ENCODE peak calls at places on chromosome 11, in four cellular contexts. Q is AG04450, X is fibroblast of lung, H is ovary. Z is an unnamed sample.

GRCh38 chr11:36034572-36035331 is 90.9 kb downstream of the LDLRAD3 start:
- DNase-seq in H (no peak), X (peak), Q (peak), Z (no peak)

GRCh38 chr11:76388408-76388807 is 7.3 kb downstream of the GVQW3 start:
- DNase-seq in Q (no peak), H (no peak), X (no peak), Z (no peak)

GRCh38 chr11:133821776-133822175 is 23.5 kb downstream of the SPATA19 start:
- DNase-seq in Q (no peak), H (no peak), X (peak), Z (peak)

GRCh38 chr11:59184876-59185275 is 12.9 kb downstream of the DTX4 start:
- DNase-seq in X (no peak), H (no peak), Q (no peak), Z (no peak)

GRCh38 chr11:107722671-107723070 is 10.8 kb upstream of the SLN start:
- DNase-seq in X (no peak), Q (no peak), H (no peak), Z (no peak)

GRCh38 chr11:130050272-130050671 is 19.4 kb upstream of the APLP2 start:
- DNase-seq in H (no peak), X (peak), Q (no peak), Z (no peak)

GRCh38 chr11:109085708-109086373 is 336.1 kb upstream of the C11orf87 start:
- DNase-seq in X (peak), H (no peak), Q (no peak), Z (no peak)

GRCh38 chr11:123478352-123478986 is 48.4 kb downstream of the GRAMD1B start:
- DNase-seq in H (peak), Q (peak), X (peak), Z (peak)

GRCh38 chr11:32616903-32617302 is 33.3 kb downstream of the EIF3M start:
- DNase-seq in X (no peak), H (no peak), Q (no peak), Z (no peak)

GRCh38 chr11:118596226-118596625 is 11.2 kb upstream of the PHLDB1 start:
- DNase-seq in X (no peak), Q (no peak), H (no peak), Z (no peak)

GRCh38 chr11:126138636-126139540 is 72.6 kb downstream of the RPUSD4 start:
- DNase-seq in Q (no peak), H (peak), X (no peak), Z (no peak)

GRCh38 chr11:11988099-11988651 is 20.3 kb downstream of the DKK3 start:
- DNase-seq in X (peak), H (no peak), Q (no peak), Z (no peak)

GRCh38 chr11:68690671-68691401 is 6.5 kb downstream of the GAL start:
- DNase-seq in X (no peak), Q (no peak), H (no peak), Z (no peak)

GRCh38 chr11:72631806-72632731 is 42.2 kb downstream of the PDE2A start:
- DNase-seq in H (no peak), X (no peak), Q (no peak), Z (no peak)

GRCh38 chr11:109249597-109249996 is 172.4 kb upstream of the C11orf87 start:
- DNase-seq in X (no peak), H (no peak), Q (no peak), Z (no peak)

GRCh38 chr11:106821291-106821690 is 197.0 kb downstream of the GUCY1A2 start:
- DNase-seq in Q (no peak), X (no peak), H (no peak), Z (no peak)

GRCh38 chr11:24375896-24376295 is 121.0 kb upstream of the LUZP2 start:
- DNase-seq in X (peak), H (no peak), Q (no peak), Z (no peak)

GRCh38 chr11:32088117-32088941 is 2.5 kb upstream of the RCN1 start:
- DNase-seq in X (peak), H (peak), Q (peak), Z (no peak)

GRCh38 chr11:16986434-16987204 is 27.6 kb downstream of the PLEKHA7 start:
- DNase-seq in X (no peak), H (peak), Q (no peak), Z (no peak)

GRCh38 chr11:105100206-105100605 is 39.4 kb downstream of the CARD18 start:
- DNase-seq in X (no peak), H (no peak), Q (no peak), Z (no peak)

GRCh38 chr11:47917643-47918369 is 62.6 kb upstream of the PTPRJ start:
- DNase-seq in Q (peak), X (peak), H (peak), Z (peak)

GRCh38 chr11:85875505-85875904 is 20.3 kb downstream of the CCDC83 start:
- DNase-seq in Q (no peak), X (peak), H (no peak), Z (no peak)

GRCh38 chr11:69217276-69218105 is 61.8 kb downstream of the SMIM38 start:
- DNase-seq in Q (no peak), H (no peak), X (no peak), Z (peak)

DNA sequence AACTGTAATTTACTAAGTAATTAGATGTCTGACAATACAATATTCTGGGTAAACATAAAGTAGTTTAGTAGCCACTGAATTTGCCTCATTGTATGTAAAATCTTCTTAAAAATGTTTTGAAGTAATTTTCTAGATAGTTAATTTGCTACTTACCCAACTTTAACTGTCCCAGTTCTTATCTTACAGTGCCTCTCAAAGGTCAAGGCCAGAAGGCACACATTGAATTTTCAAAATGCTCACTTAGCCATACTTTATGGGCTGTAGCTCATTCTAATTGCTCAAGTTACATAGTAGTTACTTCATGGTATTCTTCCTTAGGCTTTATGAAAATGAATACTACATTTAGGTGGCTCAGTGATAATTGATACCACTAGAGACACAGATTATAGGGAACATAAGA is 666.6 kb downstream of the CNTN5 start:
- DNase-seq in Q (no peak), H (no peak), X (no peak), Z (no peak)
- TF ChIP-seq CTCF in Q (no peak), H (no peak), X (no peak), Z (no peak)

DNA sequence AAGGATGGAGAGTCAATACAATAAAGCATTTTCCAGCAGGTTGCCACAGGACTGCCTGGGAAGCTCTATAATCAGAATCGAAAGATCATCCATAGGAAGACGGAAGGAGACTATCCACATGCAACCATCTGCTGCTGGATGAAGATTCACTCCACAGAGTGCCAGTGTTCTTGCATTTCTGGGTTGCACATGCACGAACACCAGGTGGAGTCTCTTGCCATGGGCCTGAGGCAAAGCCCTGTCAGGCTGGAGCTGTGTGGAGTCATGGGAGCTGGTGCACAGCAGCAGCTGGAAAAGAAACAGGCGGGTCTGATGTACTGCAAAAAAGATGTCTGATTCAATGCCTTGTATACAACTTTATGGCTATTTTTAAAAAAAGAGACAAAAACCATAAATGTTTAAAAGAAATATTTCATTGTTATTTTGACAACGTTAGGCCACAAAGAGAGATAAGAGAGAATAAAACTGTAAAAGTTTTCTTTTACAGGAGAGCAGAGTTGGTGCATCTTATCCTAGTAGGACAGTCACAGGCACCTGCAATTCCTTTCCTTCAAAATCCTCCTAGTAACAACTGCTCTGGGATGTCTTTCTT is 12.9 kb upstream of the FAT3 start:
- DNase-seq in X (peak), H (peak), Q (peak), Z (peak)
- TF ChIP-seq CTCF in X (peak), H (no peak), Q (peak), Z (no peak)

GRCh38 chr11:71574418-71574817 is 8.3 kb downstream of the KRTAP5-11 start:
- DNase-seq in Q (no peak), H (no peak), X (no peak), Z (no peak)
- TF ChIP-seq CTCF in Q (no peak), H (no peak), X (no peak), Z (no peak)

GRCh38 chr11:62552465-62552782 is 5.8 kb upstream of the AHNAK start:
- DNase-seq in X (no peak), H (no peak), Q (no peak), Z (no peak)
- TF ChIP-seq CTCF in X (no peak), H (no peak), Q (no peak), Z (no peak)

DNA sequence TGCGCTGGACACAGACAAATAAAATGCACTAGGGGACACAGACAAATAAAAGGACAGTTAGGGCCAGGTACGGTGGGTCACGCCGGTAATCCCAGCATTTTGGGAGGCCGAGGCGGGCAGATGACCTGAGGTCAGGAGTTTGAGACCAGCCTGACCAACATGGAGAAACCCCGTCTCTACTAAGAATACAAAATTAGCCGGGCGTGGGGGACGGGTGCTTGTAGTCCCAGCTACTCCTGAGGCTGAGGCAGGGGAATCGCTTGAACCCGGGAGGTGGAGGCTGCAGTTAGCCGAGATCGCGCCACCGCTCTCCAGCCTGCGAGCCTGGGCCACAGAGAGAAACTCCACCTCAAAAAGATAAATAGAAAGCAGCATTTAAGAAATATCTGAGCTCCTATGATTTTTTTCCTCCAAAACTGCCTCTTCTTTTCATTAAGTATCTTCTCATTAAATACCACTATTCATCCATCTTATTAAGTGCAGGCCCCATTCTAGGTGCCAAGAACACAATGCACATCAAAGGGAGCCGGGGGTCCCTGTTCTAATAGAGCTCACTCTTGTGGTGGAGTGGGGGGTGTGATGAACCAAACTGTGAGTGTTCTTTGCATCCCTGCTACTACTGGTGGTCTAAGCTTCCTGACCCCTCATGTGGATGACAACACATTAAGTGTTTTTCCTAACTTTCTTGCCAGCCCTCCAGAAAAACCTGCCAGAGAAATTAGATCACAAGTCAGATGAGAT is 766 bp upstream of the ZNHIT2 start:
- DNase-seq in Q (no peak), X (no peak), H (no peak), Z (no peak)
- TF ChIP-seq CTCF in Q (no peak), X (no peak), H (no peak), Z (peak)

DNA sequence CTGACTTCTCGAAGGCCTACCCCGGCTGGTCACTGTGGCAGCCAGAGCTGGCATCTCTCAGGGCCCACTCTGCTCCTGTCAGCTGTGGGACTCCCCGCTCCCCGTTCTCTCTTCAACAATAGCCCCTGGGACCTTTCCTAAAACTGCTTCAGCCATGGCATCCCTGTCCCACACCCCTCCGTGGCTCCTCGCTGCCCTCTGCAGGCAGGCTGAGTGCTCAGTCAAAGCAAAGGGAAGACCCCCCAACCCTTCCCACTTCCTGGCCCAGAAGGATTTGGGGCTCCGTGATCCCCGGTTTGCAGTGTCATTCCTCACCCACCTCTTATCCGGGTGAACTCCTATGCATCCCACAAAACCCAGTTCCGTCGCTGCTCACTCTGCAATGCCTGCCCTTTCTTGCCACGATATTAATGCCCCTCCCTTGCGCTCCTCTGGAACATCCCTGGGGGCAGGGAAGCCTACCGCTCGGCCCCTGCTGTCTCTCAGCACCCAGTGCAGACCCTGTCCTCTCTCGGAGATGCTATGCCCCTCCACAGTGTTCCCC is 1.6 kb upstream of the TH start:
- DNase-seq in X (no peak), H (no peak), Q (no peak), Z (no peak)
- TF ChIP-seq CTCF in X (no peak), H (no peak), Q (peak), Z (no peak)

GRCh38 chr11:71086687-71087258 is 165.6 kb downstream of the SHANK2 start:
- DNase-seq in Q (no peak), X (no peak), H (peak), Z (peak)
- TF ChIP-seq CTCF in Q (peak), X (no peak), H (no peak), Z (peak)

Z was measured in mesothelial cell of epicardium.